ENCODE peak calls at places on chromosomes 6 and 20, in seven cellular contexts. G is left cardiac atrium; N is stimulated activated CD4-positive, alpha-beta T cell treated with anti-CD3 and anti-CD28 coated beads, Interleukin-4, amount 100 ng/mL, for 48 hours; W is effector memory CD4-positive, alpha-beta T cell; L is stimulated activated naive CD8-positive, alpha-beta T cell treated with anti-CD3 and anti-CD28 coated beads, Interleukin-15, Interleukin-2, amounts not matched to agents 100 U/mL and 50 U/mL, for 24 hours; S is M059J; R is T47D. C is an unnamed sample.

GRCh38 chr20:23534801-23535593 is 33.3 kb downstream of the CST9L start:
- DNase-seq in G (no peak), N (no peak), W (no peak), L (no peak), S (no peak), R (no peak), C (no peak)

GRCh38 chr6:138397128-138397814 is 6.8 kb upstream of the HEBP2 start:
- DNase-seq in G (no peak), N (no peak), W (no peak), L (no peak), S (peak), R (no peak), C (peak)

GRCh38 chr6:42257063-42257462 is 39.4 kb upstream of the MRPS10 start:
- DNase-seq in G (no peak), N (no peak), W (no peak), L (no peak), S (no peak), R (no peak), C (no peak)

GRCh38 chr20:61263938-61264337 is 11.9 kb downstream of the CDH4 start:
- DNase-seq in G (no peak), N (no peak), W (no peak), L (no peak), S (no peak), R (no peak), C (no peak)

GRCh38 chr6:158406736-158407135 is 94.5 kb downstream of the TULP4 start:
- DNase-seq in G (no peak), N (no peak), W (no peak), L (no peak), S (no peak), R (no peak), C (no peak)

GRCh38 chr6:15994814-15995459 is 133.9 kb upstream of the MYLIP start:
- DNase-seq in G (no peak), N (no peak), W (no peak), L (no peak), S (peak), R (no peak), C (peak)

GRCh38 chr6:164048840-164049239 is 634.3 kb downstream of the QKI start:
- DNase-seq in G (no peak), N (no peak), W (no peak), L (no peak), S (peak), R (no peak), C (peak)

GRCh38 chr6:152572395-152573061 is 64.6 kb downstream of the SYNE1 start:
- DNase-seq in G (no peak), N (no peak), W (no peak), L (no peak), S (peak), R (peak), C (peak)

GRCh38 chr6:118677193-118677592 is 25.8 kb upstream of the CEP85L start:
- DNase-seq in G (no peak), N (no peak), W (no peak), L (no peak), S (no peak), R (peak), C (no peak)

GRCh38 chr6:134165827-134166226 is 113.4 kb upstream of the SLC2A12 start:
- DNase-seq in G (no peak), N (no peak), W (no peak), L (no peak), S (no peak), R (no peak), C (no peak)

GRCh38 chr20:41889125-41889870 is 271.1 kb upstream of the CHD6 start:
- DNase-seq in G (no peak), N (no peak), W (no peak), L (peak), S (peak), R (peak), C (no peak)

GRCh38 chr20:23143098-23143497 is 57.0 kb upstream of the CD93 start:
- DNase-seq in G (peak), N (no peak), W (no peak), L (peak), S (peak), R (no peak), C (peak)

GRCh38 chr6:119426619-119427018 is 77.1 kb upstream of the MAN1A1 start:
- DNase-seq in G (no peak), N (no peak), W (no peak), L (no peak), S (no peak), R (peak), C (peak)